ENCODE peak calls at places on chromosomes 13 and 19, in eight cellular contexts. One of them, this sample, is unnamed.
A peak's percentile ranks its signal among the peaks of the same experiment; 100 is the strongest.

GRCh38 chr13:30545320-30545719 is 72.4 kb upstream of the USPL1 start:
- DNase-seq in activated T-cell treated with anti-CD3 and anti-CD28 coated beads for 4 hours: no peak
- DNase-seq in activated naive CD4-positive, alpha-beta T cell treated with Interleukin-2 at 50 U/mL for 16 hours: no peak
- DNase-seq in activated CD4-positive, alpha-beta T cell treated with anti-CD3 and anti-CD28 coated beads, Interleukin-2, amount 50 U/mL, for 1 hour: no peak
- DNase-seq in H7: no peak
- DNase-seq in EL: no peak
- DNase-seq in astrocyte of the spinal cord: no peak
- DNase-seq in HT-29: no peak
- DNase-seq in this sample: no peak

GRCh38 chr19:10885241-10886169 is 14.2 kb downstream of the CARM1 start:
- DNase-seq in H7: peak; percentile 74
- DNase-seq in astrocyte of the spinal cord: no peak
- DNase-seq in EL: no peak
- DNase-seq in HT-29: no peak
- DNase-seq in activated naive CD4-positive, alpha-beta T cell treated with Interleukin-2 at 50 U/mL for 16 hours: no peak
- DNase-seq in activated CD4-positive, alpha-beta T cell treated with anti-CD3 and anti-CD28 coated beads, Interleukin-2, amount 50 U/mL, for 1 hour: no peak
- DNase-seq in activated T-cell treated with anti-CD3 and anti-CD28 coated beads for 4 hours: no peak
- DNase-seq in this sample: no peak

GRCh38 chr13:48643159-48643558 is 10.6 kb upstream of the CYSLTR2 start:
- DNase-seq in activated T-cell treated with anti-CD3 and anti-CD28 coated beads for 4 hours: no peak
- DNase-seq in HT-29: no peak
- DNase-seq in astrocyte of the spinal cord: no peak
- DNase-seq in activated naive CD4-positive, alpha-beta T cell treated with Interleukin-2 at 50 U/mL for 16 hours: no peak
- DNase-seq in activated CD4-positive, alpha-beta T cell treated with anti-CD3 and anti-CD28 coated beads, Interleukin-2, amount 50 U/mL, for 1 hour: no peak
- DNase-seq in EL: no peak
- DNase-seq in H7: no peak
- DNase-seq in this sample: no peak

GRCh38 chr19:50025794-50026549 is at the start of gene ZNF473:
- DNase-seq in activated CD4-positive, alpha-beta T cell treated with anti-CD3 and anti-CD28 coated beads, Interleukin-2, amount 50 U/mL, for 1 hour: peak; percentile 88
- DNase-seq in H7: peak; percentile 91
- DNase-seq in astrocyte of the spinal cord: peak; percentile 98
- DNase-seq in HT-29: peak; percentile 100
- DNase-seq in activated naive CD4-positive, alpha-beta T cell treated with Interleukin-2 at 50 U/mL for 16 hours: peak; percentile 93
- DNase-seq in EL: peak; percentile 97
- DNase-seq in activated T-cell treated with anti-CD3 and anti-CD28 coated beads for 4 hours: peak; percentile 81
- DNase-seq in this sample: peak; percentile 94

GRCh38 chr13:40644838-40645620 is 21.4 kb downstream of the FOXO1 start:
- DNase-seq in H7: no peak
- DNase-seq in activated CD4-positive, alpha-beta T cell treated with anti-CD3 and anti-CD28 coated beads, Interleukin-2, amount 50 U/mL, for 1 hour: no peak
- DNase-seq in activated T-cell treated with anti-CD3 and anti-CD28 coated beads for 4 hours: no peak
- DNase-seq in HT-29: peak; percentile 33
- DNase-seq in EL: no peak
- DNase-seq in activated naive CD4-positive, alpha-beta T cell treated with Interleukin-2 at 50 U/mL for 16 hours: no peak
- DNase-seq in astrocyte of the spinal cord: no peak
- DNase-seq in this sample: peak; percentile 41

GRCh38 chr19:55688422-55689218 is 13.6 kb downstream of the EPN1 start:
- DNase-seq in activated naive CD4-positive, alpha-beta T cell treated with Interleukin-2 at 50 U/mL for 16 hours: no peak
- DNase-seq in activated T-cell treated with anti-CD3 and anti-CD28 coated beads for 4 hours: no peak
- DNase-seq in astrocyte of the spinal cord: no peak
- DNase-seq in EL: no peak
- DNase-seq in HT-29: peak; percentile 88
- DNase-seq in H7: peak; percentile 75
- DNase-seq in activated CD4-positive, alpha-beta T cell treated with anti-CD3 and anti-CD28 coated beads, Interleukin-2, amount 50 U/mL, for 1 hour: no peak
- DNase-seq in this sample: no peak

GRCh38 chr19:50313812-50314536 is 15.2 kb downstream of the KCNC3 start:
- DNase-seq in activated naive CD4-positive, alpha-beta T cell treated with Interleukin-2 at 50 U/mL for 16 hours: no peak
- DNase-seq in activated CD4-positive, alpha-beta T cell treated with anti-CD3 and anti-CD28 coated beads, Interleukin-2, amount 50 U/mL, for 1 hour: no peak
- DNase-seq in H7: peak; percentile 89
- DNase-seq in activated T-cell treated with anti-CD3 and anti-CD28 coated beads for 4 hours: no peak
- DNase-seq in astrocyte of the spinal cord: no peak
- DNase-seq in HT-29: no peak
- DNase-seq in EL: no peak
- DNase-seq in this sample: no peak

GRCh38 chr19:10751109-10751972 is 33.5 kb downstream of the DNM2 start:
- DNase-seq in activated CD4-positive, alpha-beta T cell treated with anti-CD3 and anti-CD28 coated beads, Interleukin-2, amount 50 U/mL, for 1 hour: no peak
- DNase-seq in EL: no peak
- DNase-seq in astrocyte of the spinal cord: no peak
- DNase-seq in activated T-cell treated with anti-CD3 and anti-CD28 coated beads for 4 hours: no peak
- DNase-seq in H7: no peak
- DNase-seq in activated naive CD4-positive, alpha-beta T cell treated with Interleukin-2 at 50 U/mL for 16 hours: no peak
- DNase-seq in HT-29: peak; percentile 79
- DNase-seq in this sample: no peak

GRCh38 chr19:38721977-38722773 is 22.1 kb downstream of the CAPN12 start:
- DNase-seq in astrocyte of the spinal cord: no peak
- DNase-seq in activated CD4-positive, alpha-beta T cell treated with anti-CD3 and anti-CD28 coated beads, Interleukin-2, amount 50 U/mL, for 1 hour: no peak
- DNase-seq in HT-29: peak; percentile 64
- DNase-seq in activated T-cell treated with anti-CD3 and anti-CD28 coated beads for 4 hours: no peak
- DNase-seq in EL: no peak
- DNase-seq in H7: no peak
- DNase-seq in activated naive CD4-positive, alpha-beta T cell treated with Interleukin-2 at 50 U/mL for 16 hours: no peak
- DNase-seq in this sample: no peak

GRCh38 chr13:114010401-114011101 is 36.7 kb upstream of the C13orf46 start:
- DNase-seq in activated naive CD4-positive, alpha-beta T cell treated with Interleukin-2 at 50 U/mL for 16 hours: no peak
- DNase-seq in EL: no peak
- DNase-seq in astrocyte of the spinal cord: no peak
- DNase-seq in activated CD4-positive, alpha-beta T cell treated with anti-CD3 and anti-CD28 coated beads, Interleukin-2, amount 50 U/mL, for 1 hour: no peak
- DNase-seq in H7: peak; percentile 84
- DNase-seq in HT-29: no peak
- DNase-seq in activated T-cell treated with anti-CD3 and anti-CD28 coated beads for 4 hours: no peak
- DNase-seq in this sample: no peak

GRCh38 chr19:31113250-31113685 is 236.0 kb downstream of the TSHZ3 start:
- DNase-seq in activated T-cell treated with anti-CD3 and anti-CD28 coated beads for 4 hours: no peak
- DNase-seq in H7: no peak
- DNase-seq in activated CD4-positive, alpha-beta T cell treated with anti-CD3 and anti-CD28 coated beads, Interleukin-2, amount 50 U/mL, for 1 hour: no peak
- DNase-seq in HT-29: no peak
- DNase-seq in activated naive CD4-positive, alpha-beta T cell treated with Interleukin-2 at 50 U/mL for 16 hours: no peak
- DNase-seq in astrocyte of the spinal cord: peak; percentile 27
- DNase-seq in EL: peak; percentile 48
- DNase-seq in this sample: no peak

GRCh38 chr19:45404557-45405434 is at the start of gene PPP1R13L:
- DNase-seq in astrocyte of the spinal cord: peak; percentile 87
- DNase-seq in EL: peak; percentile 80
- DNase-seq in activated CD4-positive, alpha-beta T cell treated with anti-CD3 and anti-CD28 coated beads, Interleukin-2, amount 50 U/mL, for 1 hour: peak; percentile 42
- DNase-seq in activated naive CD4-positive, alpha-beta T cell treated with Interleukin-2 at 50 U/mL for 16 hours: peak; percentile 55
- DNase-seq in H7: peak; percentile 97
- DNase-seq in activated T-cell treated with anti-CD3 and anti-CD28 coated beads for 4 hours: no peak
- DNase-seq in HT-29: peak; percentile 99
- DNase-seq in this sample: peak; percentile 91

GRCh38 chr19:13633109-13633508 is 126.8 kb upstream of the CACNA1A start:
- DNase-seq in H7: peak; percentile 38
- DNase-seq in astrocyte of the spinal cord: peak; percentile 71
- DNase-seq in activated T-cell treated with anti-CD3 and anti-CD28 coated beads for 4 hours: no peak
- DNase-seq in activated CD4-positive, alpha-beta T cell treated with anti-CD3 and anti-CD28 coated beads, Interleukin-2, amount 50 U/mL, for 1 hour: no peak
- DNase-seq in activated naive CD4-positive, alpha-beta T cell treated with Interleukin-2 at 50 U/mL for 16 hours: no peak
- DNase-seq in EL: peak; percentile 57
- DNase-seq in HT-29: peak; percentile 22
- DNase-seq in this sample: peak; percentile 56

GRCh38 chr19:13102666-13103584 is at the start of gene LYL1:
- DNase-seq in H7: peak; percentile 95
- DNase-seq in astrocyte of the spinal cord: no peak
- DNase-seq in activated T-cell treated with anti-CD3 and anti-CD28 coated beads for 4 hours: no peak
- DNase-seq in activated naive CD4-positive, alpha-beta T cell treated with Interleukin-2 at 50 U/mL for 16 hours: peak; percentile 40
- DNase-seq in EL: peak; percentile 65
- DNase-seq in activated CD4-positive, alpha-beta T cell treated with anti-CD3 and anti-CD28 coated beads, Interleukin-2, amount 50 U/mL, for 1 hour: no peak
- DNase-seq in HT-29: no peak
- DNase-seq in this sample: no peak

GRCh38 chr13:44169018-44169909 is 204.4 kb upstream of the SERP2 start:
- DNase-seq in activated T-cell treated with anti-CD3 and anti-CD28 coated beads for 4 hours: no peak
- DNase-seq in EL: peak; percentile 13
- DNase-seq in HT-29: no peak
- DNase-seq in activated naive CD4-positive, alpha-beta T cell treated with Interleukin-2 at 50 U/mL for 16 hours: no peak
- DNase-seq in astrocyte of the spinal cord: no peak
- DNase-seq in H7: no peak
- DNase-seq in activated CD4-positive, alpha-beta T cell treated with anti-CD3 and anti-CD28 coated beads, Interleukin-2, amount 50 U/mL, for 1 hour: no peak
- DNase-seq in this sample: no peak

GRCh38 chr13:113880651-113881611 is 17.1 kb upstream of the GAS6 start:
- DNase-seq in EL: no peak
- DNase-seq in HT-29: no peak
- DNase-seq in activated T-cell treated with anti-CD3 and anti-CD28 coated beads for 4 hours: no peak
- DNase-seq in activated naive CD4-positive, alpha-beta T cell treated with Interleukin-2 at 50 U/mL for 16 hours: no peak
- DNase-seq in astrocyte of the spinal cord: no peak
- DNase-seq in activated CD4-positive, alpha-beta T cell treated with anti-CD3 and anti-CD28 coated beads, Interleukin-2, amount 50 U/mL, for 1 hour: no peak
- DNase-seq in H7: no peak
- DNase-seq in this sample: no peak

GRCh38 chr13:93226623-93227279 is at the start of gene GPC6:
- DNase-seq in activated T-cell treated with anti-CD3 and anti-CD28 coated beads for 4 hours: no peak
- DNase-seq in activated CD4-positive, alpha-beta T cell treated with anti-CD3 and anti-CD28 coated beads, Interleukin-2, amount 50 U/mL, for 1 hour: no peak
- DNase-seq in EL: peak; percentile 88
- DNase-seq in activated naive CD4-positive, alpha-beta T cell treated with Interleukin-2 at 50 U/mL for 16 hours: no peak
- DNase-seq in astrocyte of the spinal cord: peak; percentile 96
- DNase-seq in H7: peak; percentile 61
- DNase-seq in HT-29: no peak
- DNase-seq in this sample: no peak

GRCh38 chr13:98484289-98485219 is 92.4 kb downstream of the STK24 start:
- DNase-seq in activated naive CD4-positive, alpha-beta T cell treated with Interleukin-2 at 50 U/mL for 16 hours: peak; percentile 83
- DNase-seq in EL: peak; percentile 97
- DNase-seq in H7: peak; percentile 80
- DNase-seq in activated CD4-positive, alpha-beta T cell treated with anti-CD3 and anti-CD28 coated beads, Interleukin-2, amount 50 U/mL, for 1 hour: peak; percentile 69
- DNase-seq in activated T-cell treated with anti-CD3 and anti-CD28 coated beads for 4 hours: peak; percentile 46
- DNase-seq in astrocyte of the spinal cord: peak; percentile 97
- DNase-seq in HT-29: peak; percentile 99
- DNase-seq in this sample: peak; percentile 95

GRCh38 chr13:35785563-35786327 is 309.3 kb upstream of the MAB21L1 start:
- DNase-seq in activated CD4-positive, alpha-beta T cell treated with anti-CD3 and anti-CD28 coated beads, Interleukin-2, amount 50 U/mL, for 1 hour: no peak
- DNase-seq in activated naive CD4-positive, alpha-beta T cell treated with Interleukin-2 at 50 U/mL for 16 hours: no peak
- DNase-seq in H7: no peak
- DNase-seq in activated T-cell treated with anti-CD3 and anti-CD28 coated beads for 4 hours: no peak
- DNase-seq in astrocyte of the spinal cord: no peak
- DNase-seq in HT-29: no peak
- DNase-seq in EL: no peak
- DNase-seq in this sample: no peak

GRCh38 chr13:110233181-110233641 is 73.7 kb downstream of the COL4A1 start:
- DNase-seq in HT-29: no peak
- DNase-seq in EL: peak; percentile 90
- DNase-seq in activated CD4-positive, alpha-beta T cell treated with anti-CD3 and anti-CD28 coated beads, Interleukin-2, amount 50 U/mL, for 1 hour: no peak
- DNase-seq in activated T-cell treated with anti-CD3 and anti-CD28 coated beads for 4 hours: no peak
- DNase-seq in astrocyte of the spinal cord: peak; percentile 66
- DNase-seq in activated naive CD4-positive, alpha-beta T cell treated with Interleukin-2 at 50 U/mL for 16 hours: no peak
- DNase-seq in H7: no peak
- DNase-seq in this sample: no peak

GRCh38 chr13:36358352-36358751 is 12.2 kb upstream of the SPART start:
- DNase-seq in activated CD4-positive, alpha-beta T cell treated with anti-CD3 and anti-CD28 coated beads, Interleukin-2, amount 50 U/mL, for 1 hour: no peak
- DNase-seq in HT-29: no peak
- DNase-seq in activated T-cell treated with anti-CD3 and anti-CD28 coated beads for 4 hours: no peak
- DNase-seq in EL: no peak
- DNase-seq in astrocyte of the spinal cord: no peak
- DNase-seq in H7: no peak
- DNase-seq in activated naive CD4-positive, alpha-beta T cell treated with Interleukin-2 at 50 U/mL for 16 hours: no peak
- DNase-seq in this sample: no peak

GRCh38 chr13:110756268-110756667 is 42.8 kb downstream of the ING1 start:
- DNase-seq in activated naive CD4-positive, alpha-beta T cell treated with Interleukin-2 at 50 U/mL for 16 hours: no peak
- DNase-seq in activated T-cell treated with anti-CD3 and anti-CD28 coated beads for 4 hours: no peak
- DNase-seq in activated CD4-positive, alpha-beta T cell treated with anti-CD3 and anti-CD28 coated beads, Interleukin-2, amount 50 U/mL, for 1 hour: no peak
- DNase-seq in H7: no peak
- DNase-seq in astrocyte of the spinal cord: peak; percentile 52
- DNase-seq in EL: peak; percentile 72
- DNase-seq in HT-29: no peak
- DNase-seq in this sample: no peak

GRCh38 chr13:90393408-90393807 is 954.1 kb upstream of the MIR17HG start:
- DNase-seq in activated T-cell treated with anti-CD3 and anti-CD28 coated beads for 4 hours: no peak
- DNase-seq in activated CD4-positive, alpha-beta T cell treated with anti-CD3 and anti-CD28 coated beads, Interleukin-2, amount 50 U/mL, for 1 hour: no peak
- DNase-seq in activated naive CD4-positive, alpha-beta T cell treated with Interleukin-2 at 50 U/mL for 16 hours: no peak
- DNase-seq in H7: no peak
- DNase-seq in astrocyte of the spinal cord: no peak
- DNase-seq in EL: no peak
- DNase-seq in HT-29: no peak
- DNase-seq in this sample: no peak

GRCh38 chr13:25541434-25542123 is 169.8 kb downstream of the ATP8A2 start:
- DNase-seq in activated T-cell treated with anti-CD3 and anti-CD28 coated beads for 4 hours: no peak
- DNase-seq in activated CD4-positive, alpha-beta T cell treated with anti-CD3 and anti-CD28 coated beads, Interleukin-2, amount 50 U/mL, for 1 hour: no peak
- DNase-seq in H7: no peak
- DNase-seq in HT-29: no peak
- DNase-seq in activated naive CD4-positive, alpha-beta T cell treated with Interleukin-2 at 50 U/mL for 16 hours: no peak
- DNase-seq in astrocyte of the spinal cord: no peak
- DNase-seq in EL: no peak
- DNase-seq in this sample: no peak

GRCh38 chr19:44764975-44765948 is 12.4 kb upstream of the CBLC start:
- DNase-seq in EL: peak; percentile 31
- DNase-seq in H7: no peak
- DNase-seq in astrocyte of the spinal cord: no peak
- DNase-seq in activated T-cell treated with anti-CD3 and anti-CD28 coated beads for 4 hours: no peak
- DNase-seq in HT-29: no peak
- DNase-seq in activated CD4-positive, alpha-beta T cell treated with anti-CD3 and anti-CD28 coated beads, Interleukin-2, amount 50 U/mL, for 1 hour: no peak
- DNase-seq in activated naive CD4-positive, alpha-beta T cell treated with Interleukin-2 at 50 U/mL for 16 hours: no peak
- DNase-seq in this sample: peak; percentile 35

GRCh38 chr19:42461700-42462324 is 19.1 kb upstream of the CXCL17 start:
- DNase-seq in astrocyte of the spinal cord: no peak
- DNase-seq in H7: no peak
- DNase-seq in HT-29: peak; percentile 94
- DNase-seq in activated CD4-positive, alpha-beta T cell treated with anti-CD3 and anti-CD28 coated beads, Interleukin-2, amount 50 U/mL, for 1 hour: no peak
- DNase-seq in activated T-cell treated with anti-CD3 and anti-CD28 coated beads for 4 hours: no peak
- DNase-seq in activated naive CD4-positive, alpha-beta T cell treated with Interleukin-2 at 50 U/mL for 16 hours: no peak
- DNase-seq in EL: no peak
- DNase-seq in this sample: no peak

GRCh38 chr19:13015361-13016231 is 20.3 kb downstream of the NFIX start:
- DNase-seq in EL: no peak
- DNase-seq in activated naive CD4-positive, alpha-beta T cell treated with Interleukin-2 at 50 U/mL for 16 hours: no peak
- DNase-seq in activated CD4-positive, alpha-beta T cell treated with anti-CD3 and anti-CD28 coated beads, Interleukin-2, amount 50 U/mL, for 1 hour: no peak
- DNase-seq in activated T-cell treated with anti-CD3 and anti-CD28 coated beads for 4 hours: no peak
- DNase-seq in astrocyte of the spinal cord: no peak
- DNase-seq in H7: peak; percentile 84
- DNase-seq in HT-29: no peak
- DNase-seq in this sample: no peak

GRCh38 chr19:52946322-52947310 is 16.1 kb downstream of the ZNF816 start:
- DNase-seq in activated naive CD4-positive, alpha-beta T cell treated with Interleukin-2 at 50 U/mL for 16 hours: no peak
- DNase-seq in activated T-cell treated with anti-CD3 and anti-CD28 coated beads for 4 hours: no peak
- DNase-seq in activated CD4-positive, alpha-beta T cell treated with anti-CD3 and anti-CD28 coated beads, Interleukin-2, amount 50 U/mL, for 1 hour: no peak
- DNase-seq in HT-29: peak; percentile 88
- DNase-seq in H7: peak; percentile 94
- DNase-seq in astrocyte of the spinal cord: peak; percentile 17
- DNase-seq in EL: peak; percentile 28
- DNase-seq in this sample: no peak

GRCh38 chr13:27182844-27183497 is 11.4 kb upstream of the USP12 start:
- DNase-seq in EL: peak; percentile 96
- DNase-seq in activated naive CD4-positive, alpha-beta T cell treated with Interleukin-2 at 50 U/mL for 16 hours: no peak
- DNase-seq in activated CD4-positive, alpha-beta T cell treated with anti-CD3 and anti-CD28 coated beads, Interleukin-2, amount 50 U/mL, for 1 hour: no peak
- DNase-seq in H7: no peak
- DNase-seq in HT-29: peak; percentile 87
- DNase-seq in activated T-cell treated with anti-CD3 and anti-CD28 coated beads for 4 hours: no peak
- DNase-seq in astrocyte of the spinal cord: peak; percentile 83
- DNase-seq in this sample: peak; percentile 24

GRCh38 chr13:27476943-27477681 is 26.7 kb upstream of the MTIF3 start:
- DNase-seq in EL: peak; percentile 25
- DNase-seq in activated T-cell treated with anti-CD3 and anti-CD28 coated beads for 4 hours: no peak
- DNase-seq in activated naive CD4-positive, alpha-beta T cell treated with Interleukin-2 at 50 U/mL for 16 hours: peak; percentile 20
- DNase-seq in astrocyte of the spinal cord: peak; percentile 47
- DNase-seq in H7: no peak
- DNase-seq in activated CD4-positive, alpha-beta T cell treated with anti-CD3 and anti-CD28 coated beads, Interleukin-2, amount 50 U/mL, for 1 hour: peak; percentile 15
- DNase-seq in HT-29: peak; percentile 86
- DNase-seq in this sample: peak; percentile 27

GRCh38 chr13:50713849-50714248 is 129.6 kb downstream of the DLEU7 start:
- DNase-seq in activated T-cell treated with anti-CD3 and anti-CD28 coated beads for 4 hours: no peak
- DNase-seq in HT-29: no peak
- DNase-seq in astrocyte of the spinal cord: peak; percentile 93
- DNase-seq in EL: peak; percentile 76
- DNase-seq in H7: no peak
- DNase-seq in activated CD4-positive, alpha-beta T cell treated with anti-CD3 and anti-CD28 coated beads, Interleukin-2, amount 50 U/mL, for 1 hour: no peak
- DNase-seq in activated naive CD4-positive, alpha-beta T cell treated with Interleukin-2 at 50 U/mL for 16 hours: no peak
- DNase-seq in this sample: no peak

GRCh38 chr19:13841339-13842293 is 35.3 kb upstream of the NANOS3 start:
- DNase-seq in activated CD4-positive, alpha-beta T cell treated with anti-CD3 and anti-CD28 coated beads, Interleukin-2, amount 50 U/mL, for 1 hour: peak; percentile 49
- DNase-seq in astrocyte of the spinal cord: peak; percentile 48
- DNase-seq in H7: peak; percentile 69
- DNase-seq in activated naive CD4-positive, alpha-beta T cell treated with Interleukin-2 at 50 U/mL for 16 hours: peak; percentile 52
- DNase-seq in HT-29: peak; percentile 54
- DNase-seq in activated T-cell treated with anti-CD3 and anti-CD28 coated beads for 4 hours: no peak
- DNase-seq in EL: peak; percentile 52
- DNase-seq in this sample: no peak

GRCh38 chr19:35079826-35080225 is 35.8 kb upstream of the FXYD3 start:
- DNase-seq in astrocyte of the spinal cord: no peak
- DNase-seq in HT-29: no peak
- DNase-seq in activated T-cell treated with anti-CD3 and anti-CD28 coated beads for 4 hours: no peak
- DNase-seq in EL: no peak
- DNase-seq in H7: peak; percentile 35
- DNase-seq in activated naive CD4-positive, alpha-beta T cell treated with Interleukin-2 at 50 U/mL for 16 hours: no peak
- DNase-seq in activated CD4-positive, alpha-beta T cell treated with anti-CD3 and anti-CD28 coated beads, Interleukin-2, amount 50 U/mL, for 1 hour: no peak
- DNase-seq in this sample: no peak

GRCh38 chr13:52127783-52128702 is 830 bp downstream of the NEK5 start:
- DNase-seq in activated T-cell treated with anti-CD3 and anti-CD28 coated beads for 4 hours: peak; percentile 44
- DNase-seq in HT-29: peak; percentile 96
- DNase-seq in activated CD4-positive, alpha-beta T cell treated with anti-CD3 and anti-CD28 coated beads, Interleukin-2, amount 50 U/mL, for 1 hour: peak; percentile 51
- DNase-seq in activated naive CD4-positive, alpha-beta T cell treated with Interleukin-2 at 50 U/mL for 16 hours: peak; percentile 56
- DNase-seq in H7: peak; percentile 86
- DNase-seq in astrocyte of the spinal cord: peak; percentile 75
- DNase-seq in EL: peak; percentile 62
- DNase-seq in this sample: peak; percentile 79

This sample was measured in LoVo.